ENCODE peak calls at places on chromosomes 12 and 14, in ten cellular contexts. I, B, Z, J, P, F, D, S, N and X are unnamed samples.

GRCh38 chr14:105508601-105509000 is 17.6 kb downstream of the TEDC1 start:
- DNase-seq in I (no peak), B (no peak), Z (no peak), J (no peak), P (no peak), F (no peak), D (no peak), S (no peak), N (no peak), X (no peak)

GRCh38 chr12:15690320-15690719 is 98.9 kb downstream of the EPS8 start:
- DNase-seq in I (no peak), B (no peak), Z (no peak), J (no peak), P (no peak), F (no peak), D (no peak), S (no peak), N (no peak), X (no peak)

GRCh38 chr14:61662437-61663311 is 32.6 kb upstream of the HIF1A start:
- DNase-seq in I (no peak), B (no peak), Z (peak; percentile 32), J (peak; percentile 46), P (no peak), F (peak; percentile 38), D (peak; percentile 55), S (peak; percentile 10), N (no peak), X (peak; percentile 68)

GRCh38 chr14:27411021-27411420 is 813.2 kb upstream of the NOVA1 start:
- DNase-seq in I (no peak), B (no peak), Z (no peak), J (no peak), P (no peak), F (peak; percentile 1), D (no peak), S (no peak), N (no peak), X (no peak)

GRCh38 chr12:76633415-76633814 is 73.8 kb upstream of the OSBPL8 start:
- DNase-seq in I (no peak), B (no peak), Z (no peak), J (no peak), P (no peak), F (no peak), D (no peak), S (peak; percentile 40), N (no peak), X (no peak)

GRCh38 chr14:22797017-22797917 is 18.0 kb downstream of the SLC7A7 start:
- DNase-seq in I (no peak), B (no peak), Z (no peak), J (no peak), P (no peak), F (no peak), D (peak; percentile 27), S (peak; percentile 70), N (no peak), X (peak; percentile 91)

GRCh38 chr12:66269757-66270383 is 32.4 kb upstream of the HELB start:
- DNase-seq in I (peak; percentile 12), B (no peak), Z (peak; percentile 36), J (peak; percentile 42), P (no peak), F (peak; percentile 77), D (peak; percentile 60), S (peak; percentile 49), N (no peak), X (peak; percentile 84)

GRCh38 chr12:98002887-98003493 is 512.4 kb upstream of the TMPO start:
- DNase-seq in I (peak; percentile 20), B (no peak), Z (no peak), J (peak; percentile 17), P (peak; percentile 62), F (no peak), D (peak; percentile 72), S (peak; percentile 7), N (no peak), X (peak; percentile 87)

GRCh38 chr12:63064080-63064479 is 86.9 kb downstream of the AVPR1A start:
- DNase-seq in I (no peak), B (no peak), Z (no peak), J (peak; percentile 5), P (no peak), F (peak; percentile 48), D (no peak), S (no peak), N (no peak), X (no peak)

GRCh38 chr14:76904740-76905569 is 78.7 kb downstream of the LRRC74A start:
- DNase-seq in I (no peak), B (no peak), Z (peak; percentile 47), J (peak; percentile 96), P (no peak), F (peak; percentile 92), D (peak; percentile 82), S (no peak), N (peak; percentile 60), X (no peak)

GRCh38 chr12:124507188-124508109 is 60.0 kb downstream of the NCOR2 start:
- DNase-seq in I (no peak), B (no peak), Z (no peak), J (no peak), P (no peak), F (no peak), D (peak; percentile 49), S (no peak), N (no peak), X (no peak)

GRCh38 chr12:127162902-127163301 is 1104.1 kb upstream of the TMEM132C start:
- DNase-seq in I (no peak), B (no peak), Z (no peak), J (peak; percentile 46), P (no peak), F (peak; percentile 77), D (peak; percentile 41), S (peak; percentile 60), N (no peak), X (no peak)

GRCh38 chr14:37985826-37986470 is 221.8 kb upstream of the SSTR1 start:
- DNase-seq in I (peak; percentile 24), B (no peak), Z (no peak), J (peak; percentile 4), P (peak; percentile 37), F (peak; percentile 42), D (peak; percentile 68), S (no peak), N (peak; percentile 13), X (peak; percentile 70)

GRCh38 chr14:22846811-22847307 is 10.5 kb downstream of the MMP14 start:
- DNase-seq in I (no peak), B (peak; percentile 86), Z (no peak), J (no peak), P (no peak), F (no peak), D (no peak), S (no peak), N (no peak), X (no peak)

GRCh38 chr12:30613119-30613830 is 82.4 kb downstream of the IPO8 start:
- DNase-seq in I (no peak), B (no peak), Z (no peak), J (no peak), P (no peak), F (no peak), D (no peak), S (no peak), N (no peak), X (no peak)

GRCh38 chr12:123062682-123063426 is 82.4 kb downstream of the ARL6IP4 start:
- DNase-seq in I (no peak), B (no peak), Z (no peak), J (peak; percentile 59), P (no peak), F (peak; percentile 75), D (peak; percentile 74), S (no peak), N (no peak), X (no peak)

GRCh38 chr12:12721251-12721689 is 4.1 kb downstream of the CDKN1B start:
- DNase-seq in I (no peak), B (no peak), Z (peak; percentile 48), J (no peak), P (no peak), F (no peak), D (no peak), S (peak; percentile 14), N (no peak), X (no peak)

GRCh38 chr14:32561520-32561919 is 232.4 kb downstream of the AKAP6 start:
- DNase-seq in I (no peak), B (no peak), Z (no peak), J (no peak), P (no peak), F (peak; percentile 86), D (peak; percentile 35), S (no peak), N (no peak), X (peak; percentile 60)

GRCh38 chr12:131105736-131106356 is 152.1 kb downstream of the ADGRD1 start:
- DNase-seq in I (no peak), B (peak; percentile 82), Z (peak; percentile 66), J (no peak), P (no peak), F (no peak), D (no peak), S (no peak), N (peak; percentile 26), X (no peak)

GRCh38 chr14:76765461-76765931 is 4.2 kb downstream of the VASH1 start:
- DNase-seq in I (no peak), B (peak; percentile 84), Z (no peak), J (no peak), P (no peak), F (no peak), D (no peak), S (no peak), N (no peak), X (no peak)

GRCh38 chr14:99969673-99970322 is 95.4 kb upstream of the EVL start:
- DNase-seq in I (no peak), B (no peak), Z (no peak), J (no peak), P (no peak), F (no peak), D (no peak), S (no peak), N (no peak), X (no peak)

GRCh38 chr14:77108753-77109152 is 10.7 kb downstream of the CIPC start:
- DNase-seq in I (no peak), B (no peak), Z (no peak), J (no peak), P (no peak), F (no peak), D (no peak), S (no peak), N (no peak), X (no peak)

GRCh38 chr14:104436047-104436531 is 143.5 kb upstream of the C14orf180 start:
- DNase-seq in I (peak; percentile 28), B (peak; percentile 88), Z (no peak), J (no peak), P (no peak), F (peak; percentile 24), D (peak; percentile 49), S (no peak), N (no peak), X (peak; percentile 41)

GRCh38 chr14:87847216-87847615 is 145.8 kb downstream of the GALC start:
- DNase-seq in I (no peak), B (no peak), Z (no peak), J (peak; percentile 6), P (no peak), F (no peak), D (no peak), S (no peak), N (no peak), X (no peak)